ENCODE peak calls at places on chromosomes 12 and 14, in six cellular contexts. O, B, L, Z, C and Y are unnamed samples.

GRCh38 chr14:31090872-31091764 is 64.9 kb upstream of the STRN3 start:
- DNase-seq in O (no peak), B (no peak), L (peak; percentile 93), Z (peak; percentile 97), C (no peak), Y (no peak)

GRCh38 chr14:99024926-99025325 is 247.1 kb downstream of the BCL11B start:
- DNase-seq in O (no peak), B (no peak), L (no peak), Z (no peak), C (no peak), Y (no peak)

GRCh38 chr12:64782181-64782580 is 23.0 kb upstream of the GNS start:
- DNase-seq in O (no peak), B (no peak), L (no peak), Z (no peak), C (no peak), Y (peak; percentile 84)

GRCh38 chr12:57985685-57986084 is 44.3 kb downstream of the ATP23 start:
- DNase-seq in O (no peak), B (no peak), L (peak; percentile 14), Z (no peak), C (no peak), Y (no peak)

GRCh38 chr12:94266390-94266789 is 118.0 kb downstream of the PLXNC1 start:
- DNase-seq in O (no peak), B (no peak), L (no peak), Z (no peak), C (no peak), Y (peak; percentile 43)

GRCh38 chr12:129184066-129184695 is 330.9 kb downstream of the GLT1D1 start:
- DNase-seq in O (no peak), B (no peak), L (no peak), Z (no peak), C (no peak), Y (no peak)

GRCh38 chr12:1666685-1667162 is 24.1 kb upstream of the ADIPOR2 start:
- DNase-seq in O (no peak), B (no peak), L (no peak), Z (no peak), C (no peak), Y (peak; percentile 21)

GRCh38 chr12:64521838-64522237 is 69.9 kb downstream of the TBK1 start:
- DNase-seq in O (no peak), B (no peak), L (no peak), Z (no peak), C (no peak), Y (no peak)

GRCh38 chr12:118259079-118259478 is 113.6 kb downstream of the TAOK3 start:
- DNase-seq in O (no peak), B (no peak), L (no peak), Z (peak; percentile 25), C (no peak), Y (no peak)

GRCh38 chr12:108156717-108157116 is 27.6 kb downstream of the WSCD2 start:
- DNase-seq in O (no peak), B (no peak), L (no peak), Z (no peak), C (no peak), Y (no peak)

GRCh38 chr12:125533434-125534029 is 468.3 kb downstream of the AACS start:
- DNase-seq in O (no peak), B (peak; percentile 56), L (no peak), Z (no peak), C (peak; percentile 86), Y (peak; percentile 41)

GRCh38 chr12:112170376-112170775 is 45.0 kb downstream of the TRAFD1 start:
- DNase-seq in O (no peak), B (peak; percentile 26), L (peak; percentile 16), Z (no peak), C (peak; percentile 42), Y (peak; percentile 27)

GRCh38 chr14:87952307-87953094 is 40.5 kb downstream of the GALC start:
- DNase-seq in O (no peak), B (peak; percentile 20), L (no peak), Z (no peak), C (no peak), Y (no peak)

GRCh38 chr14:64478634-64479250 is 13.4 kb downstream of the AKAP5 start:
- DNase-seq in O (no peak), B (peak; percentile 46), L (peak; percentile 53), Z (peak; percentile 37), C (no peak), Y (peak; percentile 30)

GRCh38 chr14:90388982-90389381 is 7.8 kb upstream of the CALM1 start:
- DNase-seq in O (no peak), B (no peak), L (no peak), Z (peak; percentile 47), C (no peak), Y (no peak)

GRCh38 chr12:8948711-8949524 is 527 bp downstream of the M6PR start:
- DNase-seq in O (no peak), B (peak; percentile 48), L (peak; percentile 50), Z (peak; percentile 40), C (no peak), Y (peak; percentile 75)

GRCh38 chr12:124488520-124488919 is 78.9 kb downstream of the NCOR2 start:
- DNase-seq in O (no peak), B (no peak), L (no peak), Z (no peak), C (no peak), Y (no peak)

GRCh38 chr14:51942971-51943370 is 46.4 kb upstream of the RTRAF start:
- DNase-seq in O (no peak), B (no peak), L (no peak), Z (no peak), C (no peak), Y (no peak)

GRCh38 chr12:91413591-91413990 is 231.0 kb upstream of the DCN start:
- DNase-seq in O (no peak), B (no peak), L (peak; percentile 34), Z (no peak), C (no peak), Y (no peak)

GRCh38 chr12:96108321-96108720 is 72.9 kb upstream of the LTA4H start:
- DNase-seq in O (peak; percentile 19), B (peak; percentile 33), L (peak; percentile 17), Z (no peak), C (no peak), Y (peak; percentile 84)